ENCODE peak calls at places on chromosomes 1 and 21, in nine cellular contexts. A, C, L, S, I, X, G, Y and H are unnamed samples.

GRCh38 chr1:200048244-200048643 is 20.7 kb downstream of the NR5A2 start:
- DNase-seq in X (no peak), L (no peak), I (no peak), C (no peak), G (no peak), S (no peak), Y (no peak), A (no peak), H (no peak)

GRCh38 chr1:87136607-87137341 is 191.9 kb upstream of the LMO4 start:
- DNase-seq in Y (no peak), C (no peak), L (no peak), I (no peak), S (no peak), G (no peak), X (no peak), A (no peak), H (no peak)

GRCh38 chr21:45380566-45380965 is 24.4 kb upstream of the COL18A1 start:
- DNase-seq in I (no peak), L (no peak), A (no peak), C (no peak), X (no peak), G (no peak), S (no peak), Y (no peak), H (no peak)

GRCh38 chr1:28668956-28669719 is 554 bp downstream of the GMEB1 start:
- DNase-seq in Y (peak), C (peak), A (peak), L (peak), X (peak), S (peak), I (peak), G (peak), H (no peak)

GRCh38 chr1:52356818-52357355 is 9.1 kb downstream of the CC2D1B start:
- DNase-seq in S (no peak), G (no peak), Y (no peak), X (no peak), A (no peak), L (no peak), C (no peak), I (no peak), H (no peak)

GRCh38 chr21:29330797-29331196 is 32.1 kb downstream of the BACH1 start:
- DNase-seq in G (no peak), L (no peak), Y (no peak), A (no peak), I (no peak), C (no peak), X (no peak), S (no peak), H (no peak)

GRCh38 chr1:42676534-42677087 is 5.6 kb upstream of the YBX1 start:
- DNase-seq in X (no peak), L (no peak), C (no peak), Y (no peak), S (no peak), I (no peak), G (no peak), A (no peak), H (no peak)

GRCh38 chr1:109791495-109792040 is 27.8 kb upstream of the EPS8L3 start:
- DNase-seq in I (no peak), C (no peak), Y (no peak), S (no peak), G (no peak), X (no peak), L (peak), A (no peak), H (no peak)

GRCh38 chr1:9890224-9890731 is 19.8 kb downstream of the CTNNBIP1 start:
- DNase-seq in I (peak), Y (peak), G (no peak), S (no peak), X (no peak), L (no peak), C (no peak), A (no peak), H (no peak)

GRCh38 chr1:47576758-47577115 is 138.9 kb downstream of the FOXD2 start:
- DNase-seq in I (no peak), C (no peak), Y (no peak), L (no peak), X (no peak), A (no peak), G (no peak), S (no peak), H (peak)

GRCh38 chr1:221741364-221741970 is 422 bp downstream of the DUSP10 start:
- DNase-seq in A (no peak), I (peak), L (no peak), G (peak), X (no peak), Y (peak), S (no peak), C (no peak), H (no peak)

GRCh38 chr1:5140136-5140535 is 485.7 kb downstream of the AJAP1 start:
- DNase-seq in C (peak), G (no peak), I (no peak), S (no peak), X (no peak), Y (no peak), A (peak), L (no peak), H (no peak)

GRCh38 chr1:231544943-231545592 is 16.6 kb downstream of the TSNAX start:
- DNase-seq in I (no peak), L (no peak), A (no peak), X (no peak), G (no peak), S (no peak), Y (no peak), C (no peak), H (no peak)

GRCh38 chr1:201447911-201448871 is 20.8 kb downstream of the PHLDA3 start:
- DNase-seq in S (peak), G (peak), I (peak), L (peak), X (no peak), A (peak), C (no peak), Y (peak), H (peak)

GRCh38 chr1:52662645-52663313 is 29.8 kb downstream of the SHISAL2A start:
- DNase-seq in Y (no peak), L (no peak), I (no peak), X (no peak), G (no peak), S (no peak), A (no peak), C (no peak), H (no peak)